ENCODE peak calls at places on chromosomes 16 and 17, in four cellular contexts. One of them, this sample, is unnamed. For H3K9me3 and H3K4me1, the result is how much of the 10 kb centered on the place peaks cover.

GRCh38 chr17:75265614-75266314 is 4.1 kb downstream of the MRPS7 start:
- DNase-seq in colonic mucosa: no peak
- DNase-seq in left ventricle myocardium inferior: no peak
- DNase-seq in breast epithelium: no peak
- DNase-seq in this sample: no peak

GRCh38 chr16:88773812-88774291 is 11.2 kb downstream of the PIEZO1 start:
- DNase-seq in breast epithelium: no peak
- DNase-seq in colonic mucosa: peak
- DNase-seq in left ventricle myocardium inferior: peak
- DNase-seq in this sample: no peak

GRCh38 chr17:9587969-9588656 is 11.7 kb downstream of the CFAP52 start:
- DNase-seq in colonic mucosa: no peak
- DNase-seq in breast epithelium: no peak
- DNase-seq in left ventricle myocardium inferior: no peak
- DNase-seq in this sample: no peak

GRCh38 chr17:46044286-46044928 is 45.4 kb downstream of the STH start:
- DNase-seq in left ventricle myocardium inferior: no peak
- DNase-seq in breast epithelium: no peak
- DNase-seq in colonic mucosa: peak
- DNase-seq in this sample: peak

GRCh38 chr17:5680766-5681165 is 96.5 kb upstream of the NLRP1 start:
- DNase-seq in breast epithelium: no peak
- DNase-seq in colonic mucosa: no peak
- DNase-seq in left ventricle myocardium inferior: no peak
- DNase-seq in this sample: no peak

GRCh38 chr17:1460233-1460632 is 4.2 kb upstream of the CRK start:
- DNase-seq in colonic mucosa: peak
- DNase-seq in breast epithelium: peak
- DNase-seq in left ventricle myocardium inferior: peak
- DNase-seq in this sample: no peak

GRCh38 chr16:16857012-16857411 is 478.1 kb downstream of the NPIPA7 start:
- DNase-seq in breast epithelium: no peak
- DNase-seq in left ventricle myocardium inferior: no peak
- DNase-seq in colonic mucosa: no peak
- DNase-seq in this sample: no peak

GRCh38 chr17:34641368-34641767 is 62.0 kb downstream of the TMEM132E start:
- DNase-seq in breast epithelium: no peak
- DNase-seq in colonic mucosa: no peak
- DNase-seq in left ventricle myocardium inferior: no peak
- DNase-seq in this sample: no peak

GRCh38 chr17:65503557-65503956 is 57.9 kb downstream of the AXIN2 start:
- DNase-seq in left ventricle myocardium inferior: no peak
- DNase-seq in colonic mucosa: no peak
- DNase-seq in breast epithelium: no peak
- DNase-seq in this sample: no peak

GRCh38 chr17:19579867-19580565 is 46.4 kb downstream of the SLC47A1 start:
- DNase-seq in breast epithelium: no peak
- DNase-seq in left ventricle myocardium inferior: peak
- DNase-seq in colonic mucosa: no peak
- DNase-seq in this sample: no peak

GRCh38 chr16:69890114-69890890 is 60.8 kb upstream of the CLEC18A start:
- DNase-seq in breast epithelium: no peak
- DNase-seq in colonic mucosa: peak
- DNase-seq in left ventricle myocardium inferior: peak
- DNase-seq in this sample: peak

GRCh38 chr16:3401719-3402397 is 843 bp downstream of the ZNF174 start:
- DNase-seq in left ventricle myocardium inferior: no peak
- DNase-seq in colonic mucosa: no peak
- DNase-seq in breast epithelium: no peak
- DNase-seq in this sample: no peak
- H3K9me3 ChIP-seq in left ventricle myocardium inferior: under half
- H3K9me3 ChIP-seq in colonic mucosa: under half
- H3K9me3 ChIP-seq in breast epithelium: under half
- H3K9me3 ChIP-seq in this sample: under half

DNA sequence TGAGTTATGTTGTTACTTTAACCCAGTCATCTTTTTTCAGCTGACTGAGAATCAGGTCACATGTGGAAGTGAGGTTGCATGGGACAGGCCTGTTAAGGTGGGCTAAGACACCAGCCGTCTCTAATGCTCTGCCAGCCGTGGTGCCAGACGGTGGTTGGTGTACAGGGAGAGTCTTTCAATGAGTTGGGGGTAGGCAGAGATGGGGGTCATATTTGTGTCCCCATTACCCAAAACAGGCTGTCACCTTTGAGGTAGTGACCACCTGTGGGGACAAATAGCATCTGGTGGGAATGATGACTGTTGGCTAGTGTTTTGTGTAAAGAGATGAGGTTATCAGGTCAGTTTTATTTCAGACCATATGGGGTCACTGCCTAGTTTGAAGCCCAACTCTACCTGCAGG is 1.8 kb downstream of the RPL38 start:
- DNase-seq in left ventricle myocardium inferior: no peak
- DNase-seq in colonic mucosa: no peak
- DNase-seq in breast epithelium: no peak
- DNase-seq in this sample: no peak
- H3K4me3 ChIP-seq in left ventricle myocardium inferior: peak
- H3K4me3 ChIP-seq in colonic mucosa: peak
- H3K4me3 ChIP-seq in breast epithelium: peak
- H3K4me3 ChIP-seq in this sample: no peak

DNA sequence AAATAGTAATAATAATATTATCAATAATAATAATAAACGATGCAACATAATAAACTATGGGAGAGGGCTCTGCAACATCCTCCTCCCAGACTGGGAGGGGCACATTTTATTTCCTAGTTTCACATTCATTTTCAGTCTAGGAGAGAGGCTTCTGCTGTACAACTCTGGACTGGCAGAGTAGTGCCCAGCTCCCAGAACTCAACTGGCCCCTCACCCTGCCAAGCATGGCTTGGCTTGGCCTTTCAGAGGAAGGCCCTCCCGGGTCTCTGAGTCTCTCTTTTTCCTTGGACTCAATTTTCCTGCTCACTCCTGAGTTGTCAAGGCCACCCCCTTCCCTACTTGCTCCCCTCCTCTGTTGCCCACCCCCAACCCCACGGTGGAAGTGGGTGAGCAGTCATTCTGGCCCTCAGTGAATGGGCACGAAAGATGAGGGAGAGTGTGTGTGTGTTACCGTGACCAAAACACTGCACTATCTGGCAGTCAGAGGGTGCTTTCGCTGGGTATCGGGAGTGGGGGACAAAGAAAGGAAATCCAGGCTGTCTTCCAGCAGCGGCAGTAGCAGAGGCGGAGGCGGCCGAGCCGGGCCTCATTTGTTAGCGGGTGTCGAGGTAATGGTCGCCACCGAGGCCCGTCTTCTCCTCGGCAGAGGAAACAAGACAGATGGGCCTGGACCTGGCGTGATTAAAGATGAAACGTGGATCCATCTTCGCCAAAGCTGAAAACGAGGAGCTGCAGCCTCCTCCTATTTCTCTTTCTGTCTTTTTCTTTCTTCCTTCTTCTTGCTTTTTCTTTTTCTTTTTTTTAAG is 2.3 kb downstream of the HOXB4 start:
- DNase-seq in colonic mucosa: no peak
- DNase-seq in breast epithelium: no peak
- DNase-seq in left ventricle myocardium inferior: no peak
- DNase-seq in this sample: no peak
- H3K4me1 ChIP-seq in colonic mucosa: under half
- H3K4me1 ChIP-seq in breast epithelium: under half
- H3K4me1 ChIP-seq in left ventricle myocardium inferior: under half
- H3K4me1 ChIP-seq in this sample: under half

DNA sequence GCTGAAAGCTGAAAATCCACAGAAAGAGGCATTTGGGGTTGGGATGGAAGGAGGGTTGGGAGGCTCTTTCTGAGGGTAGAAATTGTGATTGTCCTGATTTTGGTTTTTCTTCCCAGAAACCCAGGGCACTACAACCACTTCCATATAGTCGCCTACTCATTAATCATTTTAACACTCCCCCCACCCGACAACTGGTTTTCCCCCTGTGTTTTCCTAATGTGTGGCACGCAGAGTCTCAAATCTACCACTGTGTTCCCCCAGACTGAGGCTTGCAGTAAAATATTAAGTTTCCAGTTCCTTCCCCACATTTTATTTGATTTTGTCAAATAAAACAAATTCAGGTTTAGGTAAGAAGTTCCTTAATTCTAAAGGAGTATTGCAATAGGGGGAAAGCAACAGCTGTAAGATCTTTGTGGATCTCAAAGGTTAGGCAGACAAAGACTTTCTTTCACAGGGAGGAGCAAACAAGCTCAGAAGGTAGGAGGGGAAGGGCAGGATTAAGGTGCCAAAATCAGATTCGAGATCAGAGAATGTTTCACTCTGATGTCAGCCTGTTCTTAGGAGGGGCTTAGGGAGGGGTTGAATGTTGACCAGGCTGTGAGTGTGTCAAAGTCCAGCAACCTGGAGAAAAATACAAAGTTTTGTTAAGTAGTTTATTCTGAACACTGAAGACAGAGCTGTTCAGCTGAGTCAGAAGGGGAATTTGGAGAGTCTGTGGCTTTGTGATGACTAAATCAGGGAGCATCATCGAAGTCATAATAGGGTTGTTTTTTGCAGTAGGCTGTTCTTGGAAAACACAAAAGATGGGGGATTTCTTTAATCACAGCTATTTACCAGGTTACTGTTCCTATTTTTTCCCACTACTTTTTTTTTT is 3.6 kb downstream of the ZNF267 start:
- DNase-seq in breast epithelium: no peak
- DNase-seq in colonic mucosa: no peak
- DNase-seq in left ventricle myocardium inferior: no peak
- DNase-seq in this sample: no peak
- H3K9me3 ChIP-seq in breast epithelium: under half
- H3K9me3 ChIP-seq in colonic mucosa: under half
- H3K9me3 ChIP-seq in left ventricle myocardium inferior: under half
- H3K9me3 ChIP-seq in this sample: under half

GRCh38 chr16:35409503-35409902 is 1950.1 kb downstream of the TP53TG3F start:
- DNase-seq in left ventricle myocardium inferior: no peak
- DNase-seq in breast epithelium: no peak
- DNase-seq in colonic mucosa: no peak
- DNase-seq in this sample: no peak
- H3K4me3 ChIP-seq in left ventricle myocardium inferior: no peak
- H3K4me3 ChIP-seq in breast epithelium: no peak
- H3K4me3 ChIP-seq in colonic mucosa: no peak
- H3K4me3 ChIP-seq in this sample: no peak

GRCh38 chr17:7236808-7237207 is 2.4 kb downstream of the PHF23 start:
- DNase-seq in breast epithelium: no peak
- DNase-seq in left ventricle myocardium inferior: no peak
- DNase-seq in colonic mucosa: no peak
- DNase-seq in this sample: no peak

GRCh38 chr17:7235693-7236665 is 1.7 kb upstream of the DVL2 start:
- DNase-seq in breast epithelium: no peak
- DNase-seq in left ventricle myocardium inferior: no peak
- DNase-seq in colonic mucosa: no peak
- DNase-seq in this sample: no peak

GRCh38 chr17:7237761-7238417 is 1.4 kb downstream of the PHF23 start:
- DNase-seq in breast epithelium: no peak
- DNase-seq in colonic mucosa: peak
- DNase-seq in left ventricle myocardium inferior: peak
- DNase-seq in this sample: no peak

GRCh38 chr17:7238418-7239090 is 703 bp downstream of the PHF23 start:
- DNase-seq in left ventricle myocardium inferior: no peak
- DNase-seq in breast epithelium: no peak
- DNase-seq in colonic mucosa: no peak
- DNase-seq in this sample: no peak

GRCh38 chr17:7237266-7237760 is 1.9 kb downstream of the PHF23 start:
- DNase-seq in breast epithelium: no peak
- DNase-seq in colonic mucosa: no peak
- DNase-seq in left ventricle myocardium inferior: no peak
- DNase-seq in this sample: no peak
- H3K4me1 ChIP-seq in breast epithelium: under half
- H3K4me1 ChIP-seq in colonic mucosa: under half
- H3K4me1 ChIP-seq in left ventricle myocardium inferior: half or more
- H3K4me1 ChIP-seq in this sample: under half

DNA sequence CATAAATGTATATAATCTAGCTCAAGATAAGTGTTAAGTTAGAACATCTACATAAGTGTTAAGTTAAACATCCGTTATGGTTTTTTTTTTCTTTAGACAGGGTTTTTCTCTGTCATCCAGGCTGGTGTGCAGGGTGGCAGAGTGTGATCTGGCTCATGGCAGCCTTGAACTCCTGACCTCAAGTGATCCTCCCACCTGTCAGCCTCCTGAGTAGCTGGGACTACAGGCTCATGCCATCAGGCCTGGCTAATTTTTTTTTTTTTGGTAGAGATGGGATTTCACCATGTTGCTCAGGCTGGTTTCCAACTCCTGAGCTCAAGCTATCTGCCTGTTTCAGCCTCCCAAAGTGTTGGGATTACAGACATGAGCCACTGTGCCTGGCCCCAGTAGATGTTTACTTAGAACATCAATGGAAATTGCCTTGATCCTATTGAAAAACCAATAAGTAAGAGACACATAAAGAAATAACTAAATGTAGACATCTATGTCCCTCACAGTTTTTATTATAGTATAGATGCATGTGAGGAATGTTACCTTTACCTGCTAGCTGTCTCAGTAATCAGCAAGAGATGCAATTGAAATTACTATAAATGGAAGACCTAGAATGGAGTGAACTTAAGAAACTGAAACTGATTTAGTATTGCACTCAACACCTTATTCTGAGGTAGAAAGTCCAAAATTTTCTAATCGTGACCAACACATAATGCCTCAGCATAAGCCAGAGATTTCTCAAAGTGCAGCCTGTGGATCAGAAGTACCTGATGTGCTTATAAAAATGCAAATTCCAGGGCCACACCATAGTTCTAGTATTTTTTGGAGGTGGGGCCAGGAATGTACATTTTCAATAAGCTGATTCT is 5.5 kb upstream of the FAM20A start:
- DNase-seq in colonic mucosa: no peak
- DNase-seq in left ventricle myocardium inferior: no peak
- DNase-seq in breast epithelium: no peak
- DNase-seq in this sample: no peak
- H3K9me3 ChIP-seq in colonic mucosa: under half
- H3K9me3 ChIP-seq in left ventricle myocardium inferior: under half
- H3K9me3 ChIP-seq in breast epithelium: under half
- H3K9me3 ChIP-seq in this sample: under half

DNA sequence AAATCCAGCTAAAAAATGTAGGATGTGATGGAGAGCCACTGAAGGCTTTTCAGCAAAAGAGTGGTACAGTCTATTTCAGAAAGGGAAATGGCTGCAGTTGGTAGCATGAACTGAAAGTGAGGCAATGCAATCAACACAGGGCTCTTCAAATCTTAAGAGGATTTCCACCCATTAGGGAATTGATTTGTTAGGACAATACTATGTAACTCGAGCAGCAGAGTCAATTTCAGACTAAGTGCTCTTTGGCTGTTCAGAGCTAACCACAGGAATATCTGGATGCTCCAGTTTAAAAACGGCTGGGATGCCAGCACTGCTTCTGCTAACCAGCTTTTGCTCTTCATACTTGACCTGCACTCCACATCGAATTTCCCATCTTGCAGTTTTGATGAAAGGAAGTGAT is 24.6 kb downstream of the CACNG1 start:
- DNase-seq in colonic mucosa: no peak
- DNase-seq in breast epithelium: no peak
- DNase-seq in left ventricle myocardium inferior: no peak
- DNase-seq in this sample: no peak
- H3K4me3 ChIP-seq in colonic mucosa: no peak
- H3K4me3 ChIP-seq in breast epithelium: no peak
- H3K4me3 ChIP-seq in left ventricle myocardium inferior: no peak
- H3K4me3 ChIP-seq in this sample: no peak

GRCh38 chr16:86508947-86509758 is 1.2 kb upstream of the FOXF1 start:
- DNase-seq in colonic mucosa: peak
- DNase-seq in left ventricle myocardium inferior: peak
- DNase-seq in breast epithelium: no peak
- DNase-seq in this sample: no peak
- H3K4me1 ChIP-seq in colonic mucosa: under half
- H3K4me1 ChIP-seq in left ventricle myocardium inferior: half or more
- H3K4me1 ChIP-seq in breast epithelium: under half
- H3K4me1 ChIP-seq in this sample: under half

This sample was measured in iPS DF 6.9.